ENCODE peak calls at places on chromosomes 7 and 10, in six cellular contexts. J is mesothelial cell of epicardium; Q is stimulated activated CD4-positive, alpha-beta T cell treated with anti-CD3 and anti-CD28 coated beads, Interleukin-12 subunit alpha, Interleukin-12 subunit beta, amount 100 ng/mL, for 48 hours; B is head of caudate nucleus; V is activated naive CD4-positive, alpha-beta T cell treated with anti-CD3 and anti-CD28 coated beads for 36 hours; M is transverse colon. F is an unnamed sample.

GRCh38 chr10:125550362-125550761 is 132.6 kb downstream of the TEX36 start:
- DNase-seq in B (no peak), V (no peak), J (no peak), Q (no peak), M (no peak), F (no peak)

GRCh38 chr7:158413962-158414961 is 173.4 kb downstream of the PTPRN2 start:
- DNase-seq in V (no peak), Q (no peak), M (no peak), J (no peak), B (peak), F (no peak)

GRCh38 chr7:48638041-48638440 is 286.3 kb upstream of the CDC14C start:
- DNase-seq in V (no peak), M (no peak), B (no peak), Q (no peak), J (no peak), F (no peak)

GRCh38 chr7:13099197-13099795 is 411.9 kb downstream of the ARL4A start:
- DNase-seq in M (no peak), B (no peak), V (peak), J (no peak), Q (no peak), F (no peak)

GRCh38 chr10:79241990-79242619 is 105.2 kb upstream of the PPIF start:
- DNase-seq in B (no peak), Q (peak), M (peak), V (peak), J (no peak), F (no peak)

GRCh38 chr7:26265061-26265460 is 26.6 kb upstream of the SNX10 start:
- DNase-seq in Q (no peak), V (peak), M (no peak), B (no peak), J (no peak), F (no peak)

GRCh38 chr7:147981072-147981813 is 609.3 kb upstream of the C7orf33 start:
- DNase-seq in M (no peak), Q (no peak), J (no peak), V (no peak), B (no peak), F (no peak)

GRCh38 chr10:119401671-119402395 is 140.7 kb downstream of the RGS10 start:
- DNase-seq in J (no peak), M (peak), Q (no peak), B (no peak), V (no peak), F (no peak)

GRCh38 chr7:435518-436366 is 83.9 kb downstream of the PDGFA start:
- DNase-seq in M (peak), V (no peak), B (no peak), J (no peak), Q (no peak), F (no peak)

GRCh38 chr10:80588506-80589020 is 50.9 kb downstream of the SH2D4B start:
- DNase-seq in J (no peak), B (no peak), V (no peak), Q (no peak), M (no peak), F (no peak)

GRCh38 chr7:134648456-134648855 is 1.8 kb downstream of the BPGM start:
- DNase-seq in Q (no peak), V (no peak), M (no peak), J (no peak), B (no peak), F (no peak)

GRCh38 chr10:131511391-131511790 is 199.9 kb upstream of the TCERG1L start:
- DNase-seq in Q (no peak), J (no peak), V (no peak), M (no peak), B (no peak), F (no peak)

GRCh38 chr7:44313621-44314031 is 11.8 kb downstream of the CAMK2B start:
- DNase-seq in M (no peak), J (no peak), Q (no peak), V (no peak), B (no peak), F (no peak)

GRCh38 chr7:26777383-26777782 is 87.0 kb downstream of the SKAP2 start:
- DNase-seq in Q (no peak), J (no peak), M (no peak), B (no peak), V (no peak), F (no peak)

GRCh38 chr7:7911339-7911738 is 57.3 kb upstream of the GLCCI1 start:
- DNase-seq in M (no peak), Q (no peak), B (no peak), J (no peak), V (no peak), F (no peak)

GRCh38 chr10:114869500-114869899 is 47.9 kb downstream of the FHIP2A start:
- DNase-seq in M (no peak), V (no peak), Q (no peak), J (no peak), B (no peak), F (no peak)

F was measured in naive thymus-derived CD4-positive, alpha-beta T cell.